ENCODE peak calls at places on chromosomes 11 and 22, in ten cellular contexts. U is cardiac fibroblast, E is AG10803, Z is kidney epithelial cell, Q is fibroblast of pulmonary artery, H is AG04450, N is cardiac muscle cell, L is spleen, F is GM12878, W is choroid plexus epithelial cell. T is an unnamed sample.

GRCh38 chr22:20154602-20155183 is 3.8 kb upstream of the CCDC188 start:
- DNase-seq in E (no peak), L (no peak), F (no peak), H (no peak), N (no peak), Q (no peak), U (no peak), Z (no peak), W (no peak), T (no peak)

GRCh38 chr22:50171319-50171964 is 911 bp downstream of the PANX2 start:
- DNase-seq in L (peak; percentile 75), U (no peak), E (no peak), N (peak; percentile 13), W (no peak), Z (no peak), H (no peak), F (no peak), Q (no peak), T (peak; percentile 4)

GRCh38 chr11:34650528-34650927 is 29.6 kb downstream of the EHF start:
- DNase-seq in H (no peak), F (peak; percentile 91), U (peak; percentile 60), W (peak; percentile 84), L (no peak), Z (no peak), E (no peak), Q (peak; percentile 74), N (peak; percentile 84), T (peak; percentile 77)

GRCh38 chr11:126781942-126782341 is 218.6 kb downstream of the KIRREL3 start:
- DNase-seq in Q (no peak), L (no peak), H (no peak), W (no peak), U (no peak), E (no peak), N (no peak), Z (no peak), F (no peak), T (no peak)

GRCh38 chr22:31567196-31567595 is 70.9 kb downstream of the SFI1 start:
- DNase-seq in F (no peak), E (no peak), Q (no peak), Z (no peak), N (no peak), U (no peak), L (no peak), W (no peak), H (no peak), T (no peak)

GRCh38 chr22:49412236-49412635 is 415.4 kb downstream of the BRD1 start:
- DNase-seq in W (no peak), Q (no peak), U (no peak), E (no peak), F (no peak), L (no peak), H (no peak), N (no peak), Z (no peak), T (no peak)

GRCh38 chr11:31646206-31646605 is 136.6 kb downstream of the ELP4 start:
- DNase-seq in Z (no peak), N (peak; percentile 17), F (no peak), H (no peak), Q (peak; percentile 40), U (peak; percentile 4), L (no peak), W (peak; percentile 36), E (peak; percentile 36), T (no peak)

GRCh38 chr22:18955696-18956095 is 19.6 kb upstream of the PRODH start:
- DNase-seq in H (no peak), W (no peak), N (no peak), Z (no peak), E (no peak), F (no peak), L (no peak), Q (no peak), U (no peak), T (no peak)

GRCh38 chr11:75269367-75269660 is 28.7 kb downstream of the TPBGL start:
- DNase-seq in L (peak; percentile 59), H (no peak), Z (no peak), U (no peak), E (no peak), Q (no peak), N (no peak), W (no peak), F (no peak), T (no peak)

GRCh38 chr11:75268626-75269366 is 28.2 kb downstream of the TPBGL start:
- DNase-seq in Q (no peak), E (no peak), F (no peak), H (no peak), L (peak; percentile 70), Z (no peak), N (no peak), W (no peak), U (no peak), T (no peak)

GRCh38 chr11:75264971-75265370 is 24.4 kb downstream of the TPBGL start:
- DNase-seq in Z (no peak), U (no peak), F (no peak), W (no peak), H (no peak), L (peak; percentile 73), Q (no peak), N (no peak), E (no peak), T (no peak)

GRCh38 chr11:75265851-75266531 is 25.4 kb downstream of the TPBGL start:
- DNase-seq in N (peak; percentile 50), E (no peak), F (no peak), L (peak; percentile 69), Q (peak; percentile 47), W (no peak), H (no peak), U (peak; percentile 23), Z (no peak), T (no peak)

GRCh38 chr11:75267171-75267970 is 26.8 kb downstream of the TPBGL start:
- DNase-seq in W (no peak), Z (no peak), Q (no peak), H (no peak), U (no peak), F (no peak), L (peak; percentile 74), E (no peak), N (no peak), T (no peak)
- H3K4me3 ChIP-seq in W (no peak overlapping the region), Z (no peak overlapping the region), Q (no peak overlapping the region), H (no peak overlapping the region), U (no peak overlapping the region), F (no peak overlapping the region), L (no peak overlapping the region), E (no peak overlapping the region), N (no peak overlapping the region), T (no peak overlapping the region)

GRCh38 chr22:46659791-46660186 is 39.6 kb downstream of the GRAMD4 start:
- DNase-seq in E (no peak), W (no peak), Q (no peak), L (no peak), F (no peak), Z (no peak), N (no peak), H (no peak), U (no peak), T (no peak)

GRCh38 chr22:46660604-46661201 is 40.5 kb downstream of the GRAMD4 start:
- DNase-seq in F (no peak), Q (no peak), E (no peak), N (no peak), U (no peak), L (no peak), Z (no peak), H (no peak), W (no peak), T (no peak)

GRCh38 chr22:46662226-46662625 is 42.0 kb downstream of the GRAMD4 start:
- DNase-seq in U (no peak), F (no peak), E (no peak), Z (no peak), Q (no peak), L (no peak), N (no peak), H (no peak), W (no peak), T (no peak)

GRCh38 chr22:46663001-46663400 is 42.8 kb downstream of the GRAMD4 start:
- DNase-seq in F (no peak), U (no peak), H (no peak), W (no peak), N (no peak), L (no peak), E (no peak), Z (no peak), Q (no peak), T (no peak)

DNA sequence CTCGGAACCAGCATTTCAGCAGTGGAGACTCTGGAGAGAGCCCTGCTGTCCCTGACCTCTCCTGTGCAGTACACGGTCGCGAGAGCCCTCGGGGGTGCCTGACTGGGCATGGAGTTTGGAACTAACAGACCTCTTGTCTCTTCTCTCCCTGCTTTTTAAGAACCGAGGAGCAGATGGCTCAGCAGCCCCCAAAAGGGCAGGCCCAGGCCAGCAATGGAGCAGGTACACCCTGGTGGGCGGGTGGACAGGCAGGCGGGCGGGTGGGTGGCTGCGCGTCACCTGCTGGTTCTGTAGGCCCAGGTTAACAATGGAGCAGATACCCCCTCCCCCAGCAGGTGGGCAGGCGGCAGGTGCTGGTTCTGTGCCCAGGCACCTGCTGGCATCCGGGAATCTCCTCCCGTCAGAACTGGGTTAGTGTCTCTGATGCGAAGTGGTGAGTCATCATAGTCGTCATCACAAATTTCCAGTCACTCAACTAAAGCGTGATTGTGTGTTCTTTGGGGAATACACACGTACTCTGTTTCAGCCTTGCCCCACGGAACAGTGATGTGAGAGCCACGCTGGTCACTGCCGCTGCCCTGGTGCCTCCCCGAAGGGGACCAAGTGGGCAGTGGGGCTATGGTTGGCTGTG is 41.1 kb downstream of the GRAMD4 start:
- DNase-seq in F (no peak), U (peak; percentile 65), N (peak; percentile 71), Z (peak; percentile 14), E (no peak), L (no peak), H (no peak), W (peak; percentile 61), Q (peak; percentile 69), T (no peak)
- TF ChIP-seq CTCF in F (no peak), U (no peak), N (no peak), Z (no peak), E (no peak), L (no peak), H (no peak), W (no peak), Q (no peak), T (no peak)

DNA sequence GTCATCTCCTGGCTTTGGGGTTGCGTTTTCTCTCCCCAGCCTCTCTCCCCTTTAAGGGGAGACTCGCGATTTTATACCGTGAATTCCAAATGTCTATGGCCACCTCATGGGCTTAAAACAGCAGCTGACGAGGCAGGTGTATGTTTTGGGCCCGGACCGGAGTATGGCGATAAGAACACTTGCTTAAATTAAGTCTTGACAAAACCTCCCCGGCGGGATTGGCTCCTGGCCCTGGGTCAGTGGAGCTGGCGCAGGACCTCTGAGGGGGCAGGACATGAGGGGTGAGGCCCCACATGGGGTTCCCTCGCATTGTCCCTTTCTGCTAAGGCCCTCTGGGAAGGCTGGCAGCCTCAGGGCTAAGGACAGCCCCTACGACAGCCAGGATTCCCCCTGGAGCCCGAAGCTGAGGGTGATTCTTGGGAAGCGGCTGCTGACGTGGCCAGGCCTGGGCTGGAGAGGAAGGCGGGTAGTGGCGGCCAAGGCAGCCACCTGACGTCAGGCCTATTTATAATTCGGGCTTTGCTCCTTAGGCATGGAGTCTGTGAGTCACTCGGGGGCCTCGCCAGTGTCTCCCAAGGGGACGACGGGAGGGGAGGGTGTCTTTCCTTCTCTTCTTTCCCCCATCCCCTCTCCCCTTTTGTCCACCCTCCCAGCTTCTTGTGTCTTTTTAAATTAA is 12.7 kb downstream of the MYO18B start:
- DNase-seq in U (peak; percentile 85), W (peak; percentile 76), N (peak; percentile 85), L (no peak), H (peak; percentile 33), F (no peak), Q (peak; percentile 87), E (peak; percentile 83), Z (no peak), T (no peak)
- H3K4me3 ChIP-seq in U (no peak overlapping the region), W (no peak overlapping the region), N (no peak overlapping the region), L (no peak overlapping the region), H (no peak overlapping the region), F (no peak overlapping the region), Q (no peak overlapping the region), E (no peak overlapping the region), Z (no peak overlapping the region), T (no peak overlapping the region)

GRCh38 chr11:13019313-13019712 is 10.2 kb downstream of the RASSF10 start:
- DNase-seq in N (no peak), F (no peak), U (no peak), W (no peak), Q (no peak), L (no peak), H (no peak), Z (no peak), E (no peak), T (no peak)

GRCh38 chr11:13015753-13016152 is 6.6 kb downstream of the RASSF10 start:
- DNase-seq in H (no peak), E (no peak), N (no peak), F (no peak), L (no peak), U (no peak), W (no peak), Q (no peak), Z (no peak), T (no peak)

GRCh38 chr11:13012037-13012693 is 3.0 kb downstream of the RASSF10 start:
- DNase-seq in Q (no peak), Z (peak; percentile 35), W (no peak), L (no peak), F (no peak), U (peak; percentile 21), H (no peak), N (peak; percentile 27), E (no peak), T (no peak)

GRCh38 chr11:13013054-13013488 is 4.0 kb downstream of the RASSF10 start:
- DNase-seq in Q (no peak), E (no peak), U (no peak), W (no peak), Z (no peak), N (no peak), F (peak; percentile 55), H (no peak), L (no peak), T (no peak)

DNA sequence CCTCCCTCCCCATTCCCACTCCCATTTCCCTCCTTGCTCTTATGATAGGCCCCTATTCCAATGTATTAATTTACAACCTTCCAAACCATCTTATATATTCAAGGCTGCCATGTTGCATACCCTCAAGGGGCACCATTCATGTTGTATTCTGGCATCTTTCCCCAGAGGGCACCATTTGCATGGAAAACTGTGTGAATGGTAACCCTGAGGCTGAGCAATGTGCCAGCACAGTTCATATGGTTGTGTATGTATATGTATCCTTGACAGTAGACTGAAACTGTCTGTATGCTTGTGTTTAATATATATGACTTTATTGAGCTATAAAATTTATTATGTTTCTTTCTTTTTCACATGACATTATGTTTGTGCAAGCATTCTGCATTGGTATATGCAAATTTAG is 7.3 kb downstream of the RASSF10 start:
- DNase-seq in Q (no peak), H (no peak), F (no peak), Z (no peak), U (no peak), N (no peak), L (no peak), W (no peak), E (no peak), T (no peak)
- TF ChIP-seq CTCF in Q (no peak), H (no peak), F (peak; percentile 15), Z (no peak), U (no peak), N (no peak), L (no peak), W (no peak), E (no peak), T (no peak)

T was measured in GM06990.